ENCODE peak calls at places on chromosomes 2 and 18, in eight cellular contexts. G is Caco-2, B is GM23338, U is thoracic aorta, H is BJ, C is heart right ventricle, K is aorta, N is transverse colon. Q is an unnamed sample.

GRCh38 chr2:201643216-201643651 is at the start of gene TMEM237:
- DNase-seq in U (no peak), K (peak), N (peak), G (peak), H (no peak), B (peak), C (peak), Q (peak)

GRCh38 chr2:55862269-55862668 is 61.3 kb downstream of the EFEMP1 start:
- DNase-seq in H (peak), K (peak), C (no peak), U (peak), B (no peak), N (no peak), G (no peak), Q (peak)

GRCh38 chr2:17680119-17680518 is 73.5 kb downstream of the SMC6 start:
- DNase-seq in H (no peak), N (no peak), K (no peak), B (no peak), G (no peak), C (no peak), U (no peak), Q (no peak)

GRCh38 chr2:26911911-26912861 is 58.3 kb upstream of the MAPRE3 start:
- DNase-seq in H (no peak), G (no peak), B (peak), N (no peak), K (no peak), U (no peak), C (no peak), Q (no peak)

GRCh38 chr2:23487735-23488492 is 102.9 kb downstream of the KLHL29 start:
- DNase-seq in K (peak), B (no peak), U (no peak), H (peak), G (no peak), N (no peak), C (no peak), Q (no peak)

GRCh38 chr2:70801607-70802263 is 11.3 kb upstream of the FIGLA start:
- DNase-seq in C (no peak), H (no peak), N (no peak), B (no peak), K (no peak), G (no peak), U (no peak), Q (no peak)

GRCh38 chr2:145927398-145927951 is 1407.6 kb upstream of the ZEB2 start:
- DNase-seq in B (no peak), U (no peak), N (no peak), C (no peak), H (no peak), K (no peak), G (no peak), Q (no peak)

GRCh38 chr2:73870084-73870483 is 22.7 kb upstream of the ACTG2 start:
- DNase-seq in N (peak), U (peak), C (peak), H (no peak), G (no peak), K (peak), B (no peak), Q (peak)

GRCh38 chr2:167550448-167550847 is 662.2 kb downstream of the XIRP2 start:
- DNase-seq in G (no peak), N (no peak), U (no peak), K (no peak), B (peak), H (no peak), C (no peak), Q (peak)

GRCh38 chr18:63476666-63477065 is at the start of gene SERPINB5:
- DNase-seq in G (no peak), C (no peak), K (no peak), B (no peak), N (peak), H (no peak), U (no peak), Q (no peak)

GRCh38 chr18:79784965-79785770 is 12.6 kb upstream of the KCNG2 start:
- DNase-seq in U (no peak), B (no peak), G (no peak), K (peak), H (no peak), C (no peak), N (no peak), Q (no peak)

GRCh38 chr2:50620783-50621182 is 411.1 kb downstream of the NRXN1 start:
- DNase-seq in K (no peak), C (no peak), G (no peak), U (no peak), B (peak), N (no peak), H (no peak), Q (no peak)

GRCh38 chr18:3798032-3798431 is 348.1 kb downstream of the TGIF1 start:
- DNase-seq in G (no peak), K (no peak), H (no peak), C (no peak), U (no peak), N (no peak), B (no peak), Q (no peak)

GRCh38 chr2:288743-289361 is 961 bp upstream of the ALKAL2 start:
- DNase-seq in H (no peak), C (no peak), U (no peak), B (peak), G (no peak), N (no peak), K (peak), Q (peak)
- H3K4me3 ChIP-seq in H (no peak), C (peak), U (peak), B (peak), G (peak), N (peak), K (peak), Q (peak)

GRCh38 chr18:23531912-23532311 is 28.6 kb downstream of the RMC1 start:
- DNase-seq in K (peak), H (no peak), G (no peak), U (no peak), C (no peak), N (no peak), B (no peak), Q (no peak)

GRCh38 chr18:23529597-23529996 is 26.3 kb downstream of the RMC1 start:
- DNase-seq in U (no peak), C (no peak), H (no peak), K (no peak), B (no peak), G (no peak), N (no peak), Q (peak)

GRCh38 chr18:23530195-23530594 is 26.9 kb downstream of the RMC1 start:
- DNase-seq in U (no peak), G (no peak), C (no peak), N (no peak), H (no peak), B (no peak), K (peak), Q (no peak)

GRCh38 chr18:23526516-23527063 is 23.3 kb downstream of the RMC1 start:
- DNase-seq in G (no peak), U (no peak), B (no peak), C (no peak), K (peak), H (no peak), N (no peak), Q (no peak)

GRCh38 chr18:23528580-23529472 is 25.5 kb downstream of the RMC1 start:
- DNase-seq in B (no peak), N (peak), G (no peak), U (no peak), C (no peak), K (peak), H (peak), Q (no peak)
- H3K4me3 ChIP-seq in B (no peak), N (no peak), G (no peak), U (no peak), C (no peak), K (no peak), H (no peak), Q (no peak)

DNA sequence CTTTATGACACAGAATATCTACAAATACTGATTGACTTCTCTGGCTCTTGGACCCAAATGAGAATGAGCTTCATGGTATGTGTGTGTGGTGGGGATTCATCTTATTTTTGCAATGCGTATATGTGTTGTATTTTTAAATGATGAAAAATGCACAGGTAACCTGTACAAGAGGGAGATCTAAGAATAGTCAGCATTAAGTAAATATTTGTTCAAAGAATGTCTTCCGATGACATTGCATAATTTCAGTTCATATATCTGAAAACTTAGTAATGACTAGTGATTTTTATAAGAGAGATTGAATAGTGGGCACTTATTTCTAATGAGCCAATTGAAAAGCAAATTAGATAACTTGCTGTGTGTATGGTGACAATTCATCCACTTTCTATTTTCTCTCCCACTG is 66.4 kb downstream of the EML6 start:
- DNase-seq in C (no peak), K (no peak), G (no peak), H (no peak), U (no peak), N (no peak), B (no peak), Q (no peak)
- H3K4me3 ChIP-seq in C (no peak), K (no peak), G (no peak), H (no peak), U (no peak), N (no peak), B (no peak), Q (no peak)

DNA sequence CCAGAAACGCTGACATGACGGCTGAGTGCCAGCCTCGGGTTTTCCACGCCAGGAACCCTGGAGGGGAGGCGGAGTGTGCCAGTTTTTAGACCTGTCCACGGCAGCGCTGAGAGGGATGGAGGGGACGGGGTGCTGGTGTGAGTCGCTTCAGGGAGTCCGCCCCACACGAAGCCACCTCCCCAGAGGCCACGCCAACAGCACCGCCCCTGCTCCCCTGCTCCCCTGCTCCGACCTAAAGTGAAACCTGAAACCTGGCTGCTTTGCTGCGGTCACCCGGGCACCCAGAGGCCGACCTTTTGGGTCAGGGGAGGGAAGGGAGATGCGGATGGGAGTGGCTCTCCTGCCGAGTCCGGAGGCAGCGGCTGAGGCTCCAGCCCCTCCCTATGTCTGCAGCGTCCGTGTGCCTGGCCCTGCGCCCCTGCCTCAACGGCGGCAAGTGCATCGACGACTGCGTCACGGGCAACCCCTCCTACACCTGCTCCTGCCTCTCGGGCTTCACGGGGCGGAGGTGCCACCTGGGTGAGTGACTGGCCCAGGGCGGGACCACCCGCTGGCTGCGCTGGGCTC is 38.1 kb downstream of the SNED1 start:
- DNase-seq in H (no peak), K (no peak), U (no peak), B (peak), G (peak), N (peak), C (no peak), Q (no peak)
- H3K4me3 ChIP-seq in H (no peak), K (no peak), U (peak), B (peak), G (peak), N (peak), C (peak), Q (no peak)

DNA sequence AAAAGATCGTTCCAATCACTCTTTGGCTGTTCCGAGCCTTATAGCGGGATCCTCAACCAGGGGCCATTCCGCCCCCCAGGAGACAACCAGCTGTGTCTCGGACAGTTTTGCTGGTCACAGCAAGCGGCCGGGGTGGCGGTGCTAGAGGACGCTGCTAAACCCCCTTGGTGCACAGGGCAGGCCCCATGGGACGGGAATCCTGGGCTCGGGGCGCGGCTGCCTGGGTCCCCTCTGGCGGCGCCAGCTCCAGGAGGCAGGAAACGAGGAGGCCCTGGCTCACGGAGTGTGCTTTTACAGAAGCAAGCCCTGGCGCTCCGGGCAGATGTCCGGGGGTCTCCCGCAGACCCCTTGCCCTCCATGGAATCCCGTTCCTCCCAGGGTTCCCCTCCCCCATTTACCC is 22.1 kb downstream of the SCYGR8 start:
- DNase-seq in N (no peak), U (no peak), C (no peak), G (no peak), K (no peak), H (no peak), B (no peak), Q (no peak)
- H3K4me3 ChIP-seq in N (no peak), U (no peak), C (no peak), G (no peak), K (no peak), H (no peak), B (no peak), Q (no peak)

GRCh38 chr2:130963849-130964793 is 127.4 kb downstream of the ARHGEF4 start:
- DNase-seq in C (no peak), G (no peak), H (no peak), U (no peak), N (no peak), B (peak), K (no peak), Q (peak)
- H3K4me3 ChIP-seq in C (no peak), G (no peak), H (no peak), U (peak), N (no peak), B (peak), K (peak), Q (peak)

DNA sequence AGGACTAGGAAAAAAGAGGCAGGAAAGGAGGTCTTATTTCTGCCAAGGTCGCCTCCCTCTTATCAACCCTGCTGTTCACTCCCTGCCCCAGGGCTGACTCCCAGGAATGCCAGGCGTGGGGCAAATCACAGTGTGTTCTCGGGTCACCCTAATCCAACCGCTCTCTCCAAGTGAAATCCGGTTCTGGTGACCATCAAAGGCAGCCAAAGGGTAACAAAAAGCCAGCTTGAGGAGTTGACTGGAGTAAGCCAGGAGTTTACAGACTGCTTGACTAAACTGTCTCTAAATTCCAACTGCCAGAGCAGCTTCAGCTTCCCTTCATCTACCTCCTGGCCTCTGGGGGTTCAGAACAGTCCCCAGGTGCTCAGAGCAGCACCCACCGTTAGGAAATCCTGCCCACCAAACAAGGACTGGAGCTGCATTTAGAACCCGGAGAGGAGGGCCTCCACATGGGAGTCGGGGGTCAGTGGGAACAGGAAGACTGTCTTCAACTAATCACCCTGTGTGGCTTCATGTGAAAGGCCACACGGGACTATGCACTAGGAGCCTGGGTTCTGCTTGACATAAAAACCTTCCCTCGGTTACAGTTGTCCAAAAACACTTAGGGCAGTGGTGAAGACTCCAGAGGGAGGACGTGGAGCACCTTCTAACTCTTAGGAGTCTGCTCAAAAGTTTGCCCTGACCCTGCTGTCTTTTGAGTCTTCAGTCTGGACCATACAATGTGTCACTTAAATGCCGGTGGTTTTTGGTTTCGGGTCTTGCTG is 24.2 kb upstream of the MCFD2 start:
- DNase-seq in H (no peak), C (no peak), K (no peak), G (peak), B (no peak), U (no peak), N (no peak), Q (no peak)
- H3K4me3 ChIP-seq in H (no peak), C (no peak), K (no peak), G (peak), B (peak), U (peak), N (peak), Q (no peak)